ENCODE peak calls at places on chromosome 3, in five cellular contexts. One of them, this sample, is unnamed.

GRCh38 chr3:178536271-178537079 is at the start of gene KCNMB2:
- DNase-seq in epithelial cell of prostate: no peak
- DNase-seq in MCF 10A: no peak
- DNase-seq in GM04504: no peak
- DNase-seq in posterior cingulate gyrus: no peak
- DNase-seq in this sample: no peak

GRCh38 chr3:15726881-15727280 is 70.9 kb downstream of the ANKRD28 start:
- DNase-seq in GM04504: no peak
- DNase-seq in MCF 10A: no peak
- DNase-seq in posterior cingulate gyrus: no peak
- DNase-seq in epithelial cell of prostate: no peak
- DNase-seq in this sample: no peak

GRCh38 chr3:126270145-126270811 is 86.9 kb downstream of the KLF15 start:
- DNase-seq in posterior cingulate gyrus: peak
- DNase-seq in MCF 10A: peak
- DNase-seq in epithelial cell of prostate: no peak
- DNase-seq in GM04504: no peak
- DNase-seq in this sample: no peak

GRCh38 chr3:14460342-14461005 is 58.1 kb downstream of the SLC6A6 start:
- DNase-seq in posterior cingulate gyrus: peak
- DNase-seq in GM04504: peak
- DNase-seq in MCF 10A: peak
- DNase-seq in epithelial cell of prostate: no peak
- DNase-seq in this sample: peak

GRCh38 chr3:18099611-18100010 is 325.5 kb downstream of the SATB1 start:
- DNase-seq in posterior cingulate gyrus: no peak
- DNase-seq in MCF 10A: no peak
- DNase-seq in epithelial cell of prostate: no peak
- DNase-seq in GM04504: no peak
- DNase-seq in this sample: no peak

GRCh38 chr3:81758275-81758674 is 3.2 kb downstream of the GBE1 start:
- DNase-seq in GM04504: peak
- DNase-seq in MCF 10A: peak
- DNase-seq in epithelial cell of prostate: no peak
- DNase-seq in posterior cingulate gyrus: no peak
- DNase-seq in this sample: no peak

GRCh38 chr3:55407426-55407820 is 79.7 kb downstream of the WNT5A start:
- DNase-seq in epithelial cell of prostate: no peak
- DNase-seq in MCF 10A: no peak
- DNase-seq in GM04504: no peak
- DNase-seq in posterior cingulate gyrus: no peak
- DNase-seq in this sample: no peak

GRCh38 chr3:88307666-88308065 is 157.9 kb downstream of the C3orf38 start:
- DNase-seq in posterior cingulate gyrus: no peak
- DNase-seq in epithelial cell of prostate: no peak
- DNase-seq in GM04504: no peak
- DNase-seq in MCF 10A: no peak
- DNase-seq in this sample: no peak

GRCh38 chr3:28836199-28836598 is 444.7 kb upstream of the RBMS3 start:
- DNase-seq in posterior cingulate gyrus: no peak
- DNase-seq in epithelial cell of prostate: no peak
- DNase-seq in MCF 10A: peak
- DNase-seq in GM04504: no peak
- DNase-seq in this sample: no peak

GRCh38 chr3:50807266-50807665 is 132.5 kb downstream of the DOCK3 start:
- DNase-seq in posterior cingulate gyrus: no peak
- DNase-seq in GM04504: no peak
- DNase-seq in epithelial cell of prostate: no peak
- DNase-seq in MCF 10A: peak
- DNase-seq in this sample: peak

GRCh38 chr3:72155391-72156064 is 370.6 kb upstream of the PROK2 start:
- DNase-seq in GM04504: peak
- DNase-seq in posterior cingulate gyrus: no peak
- DNase-seq in MCF 10A: peak
- DNase-seq in epithelial cell of prostate: no peak
- DNase-seq in this sample: peak

GRCh38 chr3:64080839-64081630 is 57.7 kb upstream of the PSMD6 start:
- DNase-seq in GM04504: no peak
- DNase-seq in MCF 10A: no peak
- DNase-seq in epithelial cell of prostate: no peak
- DNase-seq in posterior cingulate gyrus: no peak
- DNase-seq in this sample: no peak

GRCh38 chr3:14701676-14702075 is 26.7 kb downstream of the C3orf20 start:
- DNase-seq in MCF 10A: no peak
- DNase-seq in epithelial cell of prostate: no peak
- DNase-seq in GM04504: no peak
- DNase-seq in posterior cingulate gyrus: no peak
- DNase-seq in this sample: no peak

GRCh38 chr3:12588674-12589054 is 31.8 kb downstream of the MKRN2 start:
- DNase-seq in posterior cingulate gyrus: no peak
- DNase-seq in MCF 10A: no peak
- DNase-seq in GM04504: no peak
- DNase-seq in epithelial cell of prostate: no peak
- DNase-seq in this sample: no peak

GRCh38 chr3:48950051-48950450 is 31.4 kb downstream of the ARIH2 start:
- DNase-seq in MCF 10A: no peak
- DNase-seq in GM04504: no peak
- DNase-seq in epithelial cell of prostate: no peak
- DNase-seq in posterior cingulate gyrus: no peak
- DNase-seq in this sample: no peak